ENCODE peak calls at places on chromosomes 1 and 21, in six cellular contexts. X is CD4-positive, CD25-positive, alpha-beta regulatory T cell; U is breast epithelium; M is mammary epithelial cell; S is aorta; J is body of pancreas. F is an unnamed sample.

GRCh38 chr1:40799351-40799867 is 15.8 kb downstream of the KCNQ4 start:
- DNase-seq in M (no peak), U (peak; percentile 33), X (no peak), J (peak; percentile 78), S (peak; percentile 81), F (no peak)

GRCh38 chr1:153921803-153922075 is 1.0 kb downstream of the GATAD2B start:
- DNase-seq in J (no peak), S (no peak), M (peak; percentile 25), U (no peak), X (no peak), F (peak; percentile 13)

GRCh38 chr1:60859111-60859510 is 223.2 kb upstream of the NFIA start:
- DNase-seq in X (no peak), M (no peak), J (no peak), U (no peak), S (no peak), F (no peak)

GRCh38 chr1:25573961-25574360 is 30.6 kb downstream of the LDLRAP1 start:
- DNase-seq in J (no peak), M (no peak), U (no peak), X (no peak), S (no peak), F (no peak)

GRCh38 chr1:229070168-229070567 is 200.7 kb upstream of the RAB4A start:
- DNase-seq in U (peak; percentile 60), M (peak; percentile 80), S (peak; percentile 95), J (peak; percentile 95), X (no peak), F (peak; percentile 85)

GRCh38 chr1:39407889-39408640 is 83.4 kb upstream of the BMP8A start:
- DNase-seq in M (no peak), U (no peak), X (no peak), S (no peak), J (peak; percentile 45), F (no peak)

GRCh38 chr1:1387098-1388077 is 11.7 kb downstream of the CCNL2 start:
- DNase-seq in J (no peak), X (no peak), U (no peak), M (no peak), S (no peak), F (no peak)

GRCh38 chr21:32252136-32252535 is 26.7 kb downstream of the MIS18A start:
- DNase-seq in U (no peak), X (no peak), J (no peak), M (no peak), S (no peak), F (no peak)

GRCh38 chr1:202589190-202589680 is 121.0 kb downstream of the SYT2 start:
- DNase-seq in U (peak; percentile 96), S (peak; percentile 95), J (peak; percentile 77), M (peak; percentile 97), X (no peak), F (peak; percentile 100)

GRCh38 chr1:31036749-31037500 is 28.6 kb downstream of the PUM1 start:
- DNase-seq in S (no peak), M (peak; percentile 44), X (no peak), J (no peak), U (no peak), F (peak; percentile 26)

GRCh38 chr1:1941211-1941841 is 22.2 kb upstream of the TMEM52 start:
- DNase-seq in S (peak; percentile 49), J (no peak), M (no peak), X (no peak), U (no peak), F (no peak)

GRCh38 chr1:33347650-33347992 is 26.7 kb upstream of the A3GALT2 start:
- DNase-seq in X (no peak), M (peak; percentile 43), J (peak; percentile 41), U (no peak), S (peak; percentile 80), F (peak; percentile 35)

GRCh38 chr1:216223521-216223920 is 199.7 kb downstream of the USH2A start:
- DNase-seq in X (no peak), S (no peak), M (no peak), U (no peak), J (no peak), F (no peak)

GRCh38 chr1:59317780-59318179 is 20.9 kb downstream of the FGGY start:
- DNase-seq in S (no peak), U (no peak), M (no peak), X (no peak), J (no peak), F (no peak)

DNA sequence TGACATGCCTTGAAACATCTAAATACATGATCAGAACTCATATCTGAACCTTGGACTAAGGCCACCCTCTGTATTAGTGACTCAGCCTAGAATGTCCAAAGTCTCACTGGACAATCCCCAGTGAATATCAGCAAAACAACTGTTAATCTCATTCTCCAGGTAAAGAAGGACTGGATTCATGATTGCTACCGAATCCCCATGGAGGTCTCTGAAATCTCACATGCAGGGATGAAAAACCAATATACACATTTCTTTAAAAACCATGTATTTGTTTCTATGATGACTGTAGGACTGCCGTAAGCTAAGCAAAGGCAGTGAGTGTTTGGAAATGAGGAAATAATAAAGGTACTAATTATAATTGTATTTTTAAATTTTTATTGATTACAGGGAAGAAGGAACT is at the start of gene OR2L3:
- DNase-seq in S (no peak), M (no peak), J (no peak), U (no peak), X (no peak), F (no peak)
- H3K27me3 ChIP-seq in S (no peaks in the 10 kb centered on the region), M (no peaks in the 10 kb centered on the region), J (no peaks in the 10 kb centered on the region), U (no peaks in the 10 kb centered on the region), X (no peaks in the 10 kb centered on the region), F (no peaks in the 10 kb centered on the region)

DNA sequence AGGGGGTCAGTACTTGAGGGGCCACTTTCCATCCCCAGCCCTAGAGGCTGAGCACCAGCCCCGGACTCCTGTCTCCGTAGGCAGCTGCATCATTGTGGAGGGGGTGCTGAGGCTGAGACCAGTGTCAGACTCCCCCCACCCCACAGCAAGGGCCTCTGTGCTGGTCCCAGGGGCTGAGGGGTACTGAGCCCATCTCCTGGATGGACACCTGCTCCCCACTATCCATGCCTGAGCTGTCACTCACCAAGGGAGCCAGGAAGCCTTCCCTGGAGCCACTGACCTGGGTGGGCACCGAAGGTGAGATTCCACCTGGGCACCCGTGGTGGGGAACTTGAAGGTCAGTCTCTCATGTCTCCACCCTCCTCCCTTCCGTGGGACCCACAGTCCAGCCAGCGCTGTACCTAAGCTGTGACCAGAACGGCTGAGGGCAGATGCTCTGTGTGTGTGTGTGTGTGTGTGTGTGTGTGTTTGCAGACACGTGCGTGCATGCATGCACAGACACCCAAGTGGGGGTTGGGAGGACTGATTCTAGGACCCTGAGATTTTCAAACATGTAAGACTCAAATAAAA is 9.3 kb downstream of the DISP3 start:
- DNase-seq in X (no peak), S (no peak), J (no peak), U (no peak), M (no peak), F (no peak)
- H3K27me3 ChIP-seq in X (no peaks in the 10 kb centered on the region), S (no peaks in the 10 kb centered on the region), J (no peaks in the 10 kb centered on the region), U (peaks cover 12% of the 10 kb centered on the region), M (peaks cover 2% of the 10 kb centered on the region), F (no peaks in the 10 kb centered on the region)

GRCh38 chr1:44499306-44499705 is 94.3 kb downstream of the RNF220 start:
- DNase-seq in S (no peak), M (no peak), J (no peak), X (no peak), U (no peak), F (no peak)
- H3K27me3 ChIP-seq in S (peaks cover 5% of the 10 kb centered on the region), M (no peaks in the 10 kb centered on the region), J (no peaks in the 10 kb centered on the region), X (peaks cover 3% of the 10 kb centered on the region), U (no peaks in the 10 kb centered on the region), F (peaks cover 21% of the 10 kb centered on the region)

GRCh38 chr1:165152109-165152508 is 204.4 kb downstream of the LMX1A start:
- DNase-seq in S (no peak), J (no peak), U (no peak), X (no peak), M (no peak), F (peak; percentile 55)
- H3K27me3 ChIP-seq in S (no peaks in the 10 kb centered on the region), J (no peaks in the 10 kb centered on the region), U (no peaks in the 10 kb centered on the region), X (no peaks in the 10 kb centered on the region), M (no peaks in the 10 kb centered on the region), F (no peaks in the 10 kb centered on the region)

DNA sequence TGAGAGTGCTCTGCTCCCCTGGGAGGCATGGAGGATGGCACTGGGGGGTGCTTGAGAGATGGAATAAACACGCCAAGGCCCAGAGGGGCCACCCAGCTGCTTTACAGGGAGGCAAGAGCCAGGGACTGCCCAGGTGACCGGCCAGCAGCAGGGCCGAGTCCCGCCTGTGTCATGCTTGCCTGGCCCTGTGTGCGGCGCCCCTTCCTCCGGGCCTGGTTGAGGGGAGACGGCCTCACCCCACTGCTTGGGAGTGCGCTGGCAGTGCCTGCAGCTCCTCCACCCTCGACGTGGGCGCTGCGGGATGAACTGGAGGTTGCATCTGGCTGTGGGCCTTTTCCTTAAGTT is 33.1 kb upstream of the COL6A2 start:
- DNase-seq in U (no peak), J (no peak), X (no peak), M (no peak), S (peak; percentile 76), F (no peak)
- H3K27me3 ChIP-seq in U (peaks cover 4% of the 10 kb centered on the region), J (no peaks in the 10 kb centered on the region), X (peaks cover 9% of the 10 kb centered on the region), M (no peaks in the 10 kb centered on the region), S (no peaks in the 10 kb centered on the region), F (peaks cover 2% of the 10 kb centered on the region)